ENCODE peak calls at places on chromosomes 6 and 20, in nine cellular contexts. Q, Z, F, M, U, L, J, V and R are unnamed samples.

GRCh38 chr6:90274481-90275030 is 22.1 kb downstream of the BACH2 start:
- DNase-seq in Q (no peak), Z (peak; percentile 96), F (peak; percentile 84), M (no peak), U (no peak), L (peak; percentile 78), J (no peak), V (no peak), R (peak; percentile 28)

GRCh38 chr20:328596-329324 is 3.4 kb downstream of the SOX12 start:
- DNase-seq in Q (no peak), Z (no peak), F (no peak), M (no peak), U (no peak), L (no peak), J (no peak), V (no peak), R (no peak)

GRCh38 chr6:126374372-126374771 is 34.5 kb downstream of the CENPW start:
- DNase-seq in Q (no peak), Z (no peak), F (no peak), M (peak; percentile 67), U (no peak), L (no peak), J (no peak), V (no peak), R (no peak)

GRCh38 chr6:92779758-92780157 is 639.6 kb downstream of the EPHA7 start:
- DNase-seq in Q (no peak), Z (no peak), F (no peak), M (peak; percentile 11), U (peak; percentile 28), L (no peak), J (no peak), V (no peak), R (peak; percentile 26)

GRCh38 chr6:152189736-152190135 is 382.3 kb downstream of the ESR1 start:
- DNase-seq in Q (no peak), Z (no peak), F (no peak), M (peak; percentile 34), U (no peak), L (no peak), J (no peak), V (no peak), R (no peak)

GRCh38 chr6:111985202-111985731 is 68.6 kb upstream of the CCN6 start:
- DNase-seq in Q (no peak), Z (no peak), F (no peak), M (peak; percentile 98), U (no peak), L (no peak), J (no peak), V (no peak), R (peak; percentile 76)

GRCh38 chr6:1604347-1604990 is 5.2 kb upstream of the FOXC1 start:
- DNase-seq in Q (peak; percentile 71), Z (no peak), F (peak; percentile 57), M (peak; percentile 48), U (peak; percentile 78), L (peak; percentile 64), J (peak; percentile 85), V (peak; percentile 80), R (peak; percentile 61)

GRCh38 chr6:142946924-142947701 is 2.1 kb upstream of the HIVEP2 start:
- DNase-seq in Q (peak; percentile 87), Z (peak; percentile 88), F (peak; percentile 75), M (peak; percentile 93), U (peak; percentile 83), L (peak; percentile 92), J (peak; percentile 39), V (peak; percentile 86), R (peak; percentile 96)

GRCh38 chr20:34401741-34402455 is 38.8 kb downstream of the ITCH start:
- DNase-seq in Q (no peak), Z (no peak), F (no peak), M (no peak), U (no peak), L (no peak), J (no peak), V (no peak), R (no peak)

GRCh38 chr20:8129211-8129986 is 2.7 kb upstream of the PLCB1 start:
- DNase-seq in Q (no peak), Z (no peak), F (no peak), M (no peak), U (peak; percentile 33), L (no peak), J (no peak), V (no peak), R (no peak)

GRCh38 chr6:106300944-106301343 is 24.6 kb downstream of the ATG5 start:
- DNase-seq in Q (no peak), Z (no peak), F (peak; percentile 41), M (peak; percentile 42), U (no peak), L (no peak), J (no peak), V (no peak), R (no peak)

GRCh38 chr6:89260310-89260709 is 43.2 kb upstream of the GABRR1 start:
- DNase-seq in Q (no peak), Z (no peak), F (peak; percentile 50), M (no peak), U (no peak), L (no peak), J (no peak), V (no peak), R (no peak)

GRCh38 chr20:60695223-60695622 is 556.8 kb upstream of the CDH4 start:
- DNase-seq in Q (no peak), Z (no peak), F (no peak), M (peak; percentile 90), U (no peak), L (no peak), J (no peak), V (no peak), R (no peak)

GRCh38 chr6:19806971-19807396 is 30.2 kb upstream of the ID4 start:
- DNase-seq in Q (peak; percentile 26), Z (no peak), F (no peak), M (no peak), U (no peak), L (peak; percentile 45), J (no peak), V (no peak), R (no peak)
- H3K9me3 ChIP-seq in Q (no peaks in the 10 kb centered on the region), Z (no peaks in the 10 kb centered on the region), F (no peaks in the 10 kb centered on the region), M (no peaks in the 10 kb centered on the region), U (no peaks in the 10 kb centered on the region), L (no peaks in the 10 kb centered on the region), J (no peaks in the 10 kb centered on the region), V (no peaks in the 10 kb centered on the region), R (no peaks in the 10 kb centered on the region)

GRCh38 chr6:167426074-167426473 is 101.2 kb downstream of the TTLL2 start:
- DNase-seq in Q (no peak), Z (no peak), F (no peak), M (no peak), U (no peak), L (no peak), J (no peak), V (no peak), R (no peak)
- H3K9me3 ChIP-seq in Q (no peaks in the 10 kb centered on the region), Z (no peaks in the 10 kb centered on the region), F (no peaks in the 10 kb centered on the region), M (peaks cover 7% of the 10 kb centered on the region), U (no peaks in the 10 kb centered on the region), L (no peaks in the 10 kb centered on the region), J (peaks cover 2% of the 10 kb centered on the region), V (no peaks in the 10 kb centered on the region), R (no peaks in the 10 kb centered on the region)

DNA sequence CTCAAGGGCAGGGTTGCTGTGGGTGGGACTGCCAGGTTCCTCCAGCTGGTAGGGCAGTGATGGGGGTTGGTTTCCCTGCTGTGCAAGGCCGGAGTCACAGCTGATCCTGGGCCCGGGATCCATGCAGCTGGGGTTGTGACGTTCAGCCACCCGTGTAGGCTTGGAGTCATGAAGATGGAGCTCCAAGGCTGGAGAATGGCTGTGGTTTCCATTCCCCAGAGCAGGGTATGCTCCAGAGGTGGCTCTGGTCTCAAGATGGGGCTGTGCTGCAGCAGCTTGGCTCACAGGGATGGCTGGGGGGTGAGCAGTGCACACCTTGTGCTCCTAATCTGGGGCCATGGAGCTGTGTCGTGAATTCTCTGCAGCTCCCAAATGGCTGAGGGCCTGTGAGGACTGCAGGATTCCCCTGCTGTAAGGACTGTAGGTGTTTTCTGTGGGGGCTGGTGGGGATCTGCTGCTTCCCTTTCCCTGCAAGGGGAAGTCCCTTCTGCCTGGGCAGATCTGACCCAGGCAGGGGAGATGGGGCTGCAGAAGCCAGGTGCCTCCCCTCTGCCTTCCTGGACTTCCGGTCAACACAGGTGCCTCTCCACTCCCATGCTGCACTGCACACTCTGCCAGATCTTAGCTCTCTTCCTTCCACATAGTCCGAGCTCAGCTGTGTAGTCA is 15.9 kb downstream of the KIF25 start:
- DNase-seq in Q (no peak), Z (no peak), F (no peak), M (no peak), U (no peak), L (no peak), J (no peak), V (no peak), R (no peak)
- H3K9me3 ChIP-seq in Q (no peaks in the 10 kb centered on the region), Z (peaks cover 7% of the 10 kb centered on the region), F (peaks cover 17% of the 10 kb centered on the region), M (peaks cover 22% of the 10 kb centered on the region), U (no peaks in the 10 kb centered on the region), L (peaks cover 18% of the 10 kb centered on the region), J (peaks cover 14% of the 10 kb centered on the region), V (peaks cover 2% of the 10 kb centered on the region), R (no peaks in the 10 kb centered on the region)

GRCh38 chr6:137286926-137287325 is 67.7 kb upstream of the IFNGR1 start:
- DNase-seq in Q (no peak), Z (no peak), F (no peak), M (peak; percentile 44), U (no peak), L (no peak), J (no peak), V (no peak), R (no peak)

GRCh38 chr6:137286368-137286767 is 67.2 kb upstream of the IFNGR1 start:
- DNase-seq in Q (no peak), Z (no peak), F (no peak), M (no peak), U (no peak), L (no peak), J (no peak), V (no peak), R (no peak)

GRCh38 chr6:137290601-137291261 is 71.5 kb upstream of the IFNGR1 start:
- DNase-seq in Q (no peak), Z (no peak), F (no peak), M (peak; percentile 41), U (no peak), L (no peak), J (no peak), V (no peak), R (no peak)

DNA sequence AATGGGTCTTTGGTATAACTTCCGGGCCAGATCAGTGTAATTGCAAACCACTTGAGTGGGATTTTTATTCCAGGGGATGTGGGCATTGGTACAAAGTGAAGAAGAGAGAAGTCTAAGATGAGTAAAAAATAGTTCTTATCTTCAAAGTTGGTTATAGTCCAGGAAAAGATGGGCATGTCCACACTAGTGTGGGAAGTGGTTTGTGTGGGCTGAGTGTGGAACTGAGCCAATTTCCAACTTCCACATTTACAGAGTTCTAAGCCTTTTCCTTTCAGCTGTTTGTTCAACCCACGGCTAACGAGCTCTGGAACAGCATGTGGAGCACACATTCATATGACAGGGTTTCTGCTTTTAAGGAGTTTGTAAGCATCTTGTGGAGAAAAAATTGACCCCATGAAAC is 72.3 kb upstream of the IFNGR1 start:
- DNase-seq in Q (no peak), Z (no peak), F (no peak), M (peak; percentile 78), U (peak; percentile 24), L (no peak), J (no peak), V (no peak), R (peak; percentile 33)
- H3K9me3 ChIP-seq in Q (no peaks in the 10 kb centered on the region), Z (no peaks in the 10 kb centered on the region), F (no peaks in the 10 kb centered on the region), M (peaks cover 2% of the 10 kb centered on the region), U (no peaks in the 10 kb centered on the region), L (no peaks in the 10 kb centered on the region), J (no peaks in the 10 kb centered on the region), V (peaks cover 5% of the 10 kb centered on the region), R (no peaks in the 10 kb centered on the region)